ENCODE peak calls at places on chromosomes 2 and 18, in nine cellular contexts. C is lower leg skin, T is B cell, R is PC-9, F is esophagus squamous epithelium, H is lower lobe of right lung, O is WTC11, W is prostate gland, Q is kidney epithelial cell. V is an unnamed sample.

GRCh38 chr18:56522826-56523225 is 115.6 kb downstream of the TXNL1 start:
- DNase-seq in C (no peak), T (no peak), R (no peak), F (no peak), H (no peak), O (no peak), W (no peak), Q (no peak), V (no peak)

GRCh38 chr2:28838971-28839370 is 28.3 kb downstream of the SPDYA start:
- DNase-seq in C (no peak), T (no peak), R (no peak), F (no peak), H (no peak), O (no peak), W (no peak), Q (no peak), V (no peak)

GRCh38 chr2:44267269-44268258 is 7.7 kb upstream of the SLC3A1 start:
- DNase-seq in C (no peak), T (no peak), R (peak; percentile 43), F (no peak), H (no peak), O (no peak), W (no peak), Q (peak; percentile 16), V (no peak)

GRCh38 chr18:73645175-73645715 is 502.4 kb downstream of the FBXO15 start:
- DNase-seq in C (no peak), T (no peak), R (no peak), F (no peak), H (no peak), O (no peak), W (no peak), Q (no peak), V (no peak)

GRCh38 chr18:57502624-57503023 is 67.5 kb downstream of the ONECUT2 start:
- DNase-seq in C (no peak), T (no peak), R (no peak), F (no peak), H (no peak), O (no peak), W (no peak), Q (no peak), V (no peak)

GRCh38 chr2:202821538-202822160 is 49.9 kb downstream of the ICA1L start:
- DNase-seq in C (no peak), T (no peak), R (no peak), F (no peak), H (no peak), O (no peak), W (no peak), Q (no peak), V (no peak)

GRCh38 chr2:236988690-236989639 is 96.7 kb upstream of the COPS8 start:
- DNase-seq in C (peak; percentile 93), T (no peak), R (peak; percentile 70), F (no peak), H (peak; percentile 81), O (no peak), W (no peak), Q (no peak), V (no peak)

GRCh38 chr2:23199115-23199918 is 185.7 kb upstream of the KLHL29 start:
- DNase-seq in C (no peak), T (no peak), R (no peak), F (no peak), H (no peak), O (peak; percentile 16), W (no peak), Q (no peak), V (no peak)

GRCh38 chr2:224210495-224211472 is 171.7 kb upstream of the SERPINE2 start:
- DNase-seq in C (no peak), T (no peak), R (no peak), F (no peak), H (no peak), O (no peak), W (no peak), Q (no peak), V (no peak)

GRCh38 chr2:109159096-109159495 is 30.1 kb downstream of the SH3RF3 start:
- DNase-seq in C (no peak), T (no peak), R (no peak), F (no peak), H (no peak), O (no peak), W (no peak), Q (no peak), V (no peak)

GRCh38 chr18:78875268-78875997 is 104.2 kb upstream of the SALL3 start:
- DNase-seq in C (no peak), T (no peak), R (no peak), F (no peak), H (no peak), O (peak; percentile 67), W (peak; percentile 39), Q (no peak), V (no peak)

GRCh38 chr2:109348645-109349554 is 219.9 kb downstream of the SH3RF3 start:
- DNase-seq in C (peak; percentile 74), T (peak; percentile 36), R (no peak), F (no peak), H (no peak), O (no peak), W (no peak), Q (no peak), V (no peak)

GRCh38 chr2:188079176-188079575 is 212.5 kb upstream of the GULP1 start:
- DNase-seq in C (no peak), T (no peak), R (no peak), F (no peak), H (no peak), O (no peak), W (no peak), Q (peak; percentile 65), V (no peak)

GRCh38 chr2:68287580-68288441 is 31.9 kb downstream of the CNRIP1 start:
- DNase-seq in C (no peak), T (no peak), R (no peak), F (no peak), H (no peak), O (no peak), W (peak; percentile 57), Q (no peak), V (no peak)

GRCh38 chr2:11560806-11561205 is 27.0 kb downstream of the GREB1 start:
- DNase-seq in C (peak; percentile 7), T (no peak), R (no peak), F (no peak), H (no peak), O (no peak), W (no peak), Q (no peak), V (no peak)

GRCh38 chr2:26735883-26736588 is 28.0 kb upstream of the SLC35F6 start:
- DNase-seq in C (no peak), T (no peak), R (no peak), F (no peak), H (no peak), O (no peak), W (no peak), Q (no peak), V (peak; percentile 32)

GRCh38 chr2:119749405-119750066 is 10.2 kb upstream of the PTPN4 start:
- DNase-seq in C (no peak), T (no peak), R (no peak), F (no peak), H (no peak), O (no peak), W (no peak), Q (no peak), V (no peak)

GRCh38 chr2:187404431-187405110 is 43.5 kb downstream of the CALCRL start:
- DNase-seq in C (no peak), T (no peak), R (no peak), F (no peak), H (no peak), O (no peak), W (no peak), Q (no peak), V (no peak)

GRCh38 chr2:46878886-46879285 is 36.7 kb downstream of the MCFD2 start:
- DNase-seq in C (peak; percentile 83), T (no peak), R (no peak), F (no peak), H (no peak), O (peak; percentile 26), W (no peak), Q (no peak), V (no peak)
- TF ChIP-seq CTCF in C (no peak), T (no peak), R (no peak), F (no peak), H (no peak), O (no peak), W (no peak), Q (no peak), V (no peak)

GRCh38 chr2:2188344-2189111 is 142.5 kb downstream of the MYT1L start:
- DNase-seq in C (no peak), T (no peak), R (no peak), F (no peak), H (no peak), O (no peak), W (no peak), Q (no peak), V (no peak)

GRCh38 chr2:2189112-2189398 is 142.0 kb downstream of the MYT1L start:
- DNase-seq in C (no peak), T (no peak), R (no peak), F (no peak), H (no peak), O (no peak), W (no peak), Q (no peak), V (no peak)

GRCh38 chr2:2192385-2192957 is 138.6 kb downstream of the MYT1L start:
- DNase-seq in C (no peak), T (no peak), R (no peak), F (no peak), H (no peak), O (no peak), W (no peak), Q (no peak), V (no peak)

GRCh38 chr2:2187196-2187595 is 143.9 kb downstream of the MYT1L start:
- DNase-seq in C (no peak), T (no peak), R (no peak), F (no peak), H (no peak), O (no peak), W (no peak), Q (no peak), V (no peak)

GRCh38 chr2:2191110-2191707 is 139.9 kb downstream of the MYT1L start:
- DNase-seq in C (no peak), T (no peak), R (no peak), F (no peak), H (no peak), O (no peak), W (no peak), Q (no peak), V (no peak)
- TF ChIP-seq CTCF in C (no peak), T (no peak), R (no peak), F (no peak), H (no peak), O (no peak), W (no peak), Q (no peak), V (no peak)

DNA sequence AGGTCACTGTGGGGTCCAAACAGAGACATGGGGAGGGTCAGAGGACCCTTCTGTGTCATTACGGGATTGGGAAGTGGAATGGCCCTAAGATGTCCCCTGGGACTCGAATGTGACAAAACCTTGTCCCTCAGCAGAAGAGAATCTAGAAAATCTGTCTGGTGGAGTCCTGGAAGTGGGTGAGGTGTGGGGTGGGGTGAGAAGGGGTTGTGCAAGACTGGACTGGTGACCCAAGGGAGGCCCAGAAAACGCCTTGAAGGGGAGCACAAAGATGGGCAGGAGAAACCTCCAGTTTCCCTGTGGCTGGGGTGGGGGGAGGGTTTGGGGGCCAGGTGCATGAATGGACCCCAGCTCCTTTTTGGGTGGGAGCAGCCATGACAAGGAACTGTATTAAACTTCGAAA is 79.7 kb downstream of the TCF7L1 start:
- DNase-seq in C (peak; percentile 82), T (no peak), R (no peak), F (no peak), H (no peak), O (no peak), W (no peak), Q (no peak), V (no peak)
- TF ChIP-seq CTCF in C (no peak), T (no peak), R (no peak), F (no peak), H (no peak), O (no peak), W (no peak), Q (no peak), V (no peak)

GRCh38 chr2:181877181-181877664 is 14.3 kb upstream of the ITPRID2 start:
- DNase-seq in C (no peak), T (no peak), R (no peak), F (no peak), H (no peak), O (no peak), W (no peak), Q (no peak), V (no peak)
- TF ChIP-seq CTCF in C (no peak), T (no peak), R (no peak), F (no peak), H (no peak), O (no peak), W (no peak), Q (no peak), V (no peak)